ENCODE peak calls at places on chromosomes 6 and 20, in ten cellular contexts. H is pancreas, Z is heart right ventricle, I is prostate gland, Y is hepatocyte, R is esophagus squamous epithelium, C is fibroblast of lung, Q is lower lobe of right lung, S is PC-9, M is ovary. U is an unnamed sample.

GRCh38 chr20:32521780-32522524 is 63.2 kb downstream of the NOL4L start:
- DNase-seq in H (peak), Z (peak), I (peak), Y (peak), R (no peak), C (peak), Q (peak), S (peak), M (peak), U (no peak)

GRCh38 chr6:104251651-104252050 is 608.1 kb downstream of the HACE1 start:
- DNase-seq in H (no peak), Z (no peak), I (no peak), Y (no peak), R (no peak), C (no peak), Q (no peak), S (no peak), M (no peak), U (no peak)

GRCh38 chr6:134196568-134197301 is 121.2 kb downstream of the SGK1 start:
- DNase-seq in H (no peak), Z (no peak), I (no peak), Y (no peak), R (no peak), C (no peak), Q (no peak), S (no peak), M (no peak), U (no peak)

GRCh38 chr20:45339084-45339483 is 9.1 kb downstream of the SDC4 start:
- DNase-seq in H (no peak), Z (no peak), I (no peak), Y (peak), R (no peak), C (no peak), Q (no peak), S (no peak), M (no peak), U (no peak)

GRCh38 chr6:93369586-93370134 is 49.7 kb downstream of the EPHA7 start:
- DNase-seq in H (no peak), Z (no peak), I (no peak), Y (no peak), R (no peak), C (no peak), Q (no peak), S (no peak), M (no peak), U (no peak)

GRCh38 chr6:6315660-6316059 is 4.8 kb downstream of the F13A1 start:
- DNase-seq in H (peak), Z (no peak), I (no peak), Y (peak), R (no peak), C (peak), Q (no peak), S (no peak), M (no peak), U (no peak)

GRCh38 chr20:24773751-24774201 is 175.3 kb upstream of the CST7 start:
- DNase-seq in H (no peak), Z (no peak), I (no peak), Y (peak), R (no peak), C (peak), Q (no peak), S (peak), M (no peak), U (peak)

GRCh38 chr6:79614326-79615285 is 16.5 kb upstream of the SH3BGRL2 start:
- DNase-seq in H (no peak), Z (no peak), I (no peak), Y (no peak), R (no peak), C (no peak), Q (no peak), S (no peak), M (no peak), U (no peak)

GRCh38 chr6:169652896-169653295 is 48.9 kb downstream of the WDR27 start:
- DNase-seq in H (no peak), Z (no peak), I (no peak), Y (no peak), R (no peak), C (no peak), Q (no peak), S (no peak), M (no peak), U (no peak)

GRCh38 chr6:34537922-34538550 is 18.1 kb downstream of the SPDEF start:
- DNase-seq in H (no peak), Z (no peak), I (peak), Y (no peak), R (no peak), C (no peak), Q (no peak), S (no peak), M (no peak), U (no peak)

GRCh38 chr6:26531897-26532296 is 6.3 kb upstream of the HMGN4 start:
- DNase-seq in H (no peak), Z (no peak), I (no peak), Y (no peak), R (no peak), C (no peak), Q (no peak), S (no peak), M (no peak), U (no peak)

GRCh38 chr6:87763901-87764300 is 61.9 kb upstream of the AKIRIN2 start:
- DNase-seq in H (no peak), Z (no peak), I (peak), Y (no peak), R (no peak), C (peak), Q (no peak), S (no peak), M (no peak), U (no peak)

GRCh38 chr6:23446394-23447001 is 679.5 kb upstream of the NRSN1 start:
- DNase-seq in H (no peak), Z (no peak), I (no peak), Y (peak), R (no peak), C (peak), Q (no peak), S (no peak), M (no peak), U (no peak)

GRCh38 chr6:159012201-159012600 is 12.2 kb upstream of the RSPH3 start:
- DNase-seq in H (no peak), Z (no peak), I (no peak), Y (no peak), R (no peak), C (no peak), Q (no peak), S (no peak), M (no peak), U (no peak)

GRCh38 chr6:147586044-147586443 is 77.6 kb downstream of the SAMD5 start:
- DNase-seq in H (no peak), Z (no peak), I (peak), Y (no peak), R (no peak), C (peak), Q (no peak), S (no peak), M (peak), U (no peak)

GRCh38 chr6:56727097-56727845 is 84.6 kb upstream of the DST start:
- DNase-seq in H (no peak), Z (no peak), I (no peak), Y (peak), R (no peak), C (no peak), Q (no peak), S (peak), M (no peak), U (no peak)

GRCh38 chr20:10758446-10758845 is 84.6 kb upstream of the JAG1 start:
- DNase-seq in H (no peak), Z (no peak), I (no peak), Y (no peak), R (no peak), C (no peak), Q (no peak), S (peak), M (no peak), U (no peak)

GRCh38 chr6:26299286-26300042 is 65.5 kb upstream of the BTN3A2 start:
- DNase-seq in H (no peak), Z (no peak), I (no peak), Y (no peak), R (no peak), C (no peak), Q (no peak), S (peak), M (no peak), U (no peak)

GRCh38 chr6:168542301-168542700 is 101.3 kb downstream of the SMOC2 start:
- DNase-seq in H (no peak), Z (no peak), I (no peak), Y (no peak), R (no peak), C (no peak), Q (peak), S (no peak), M (no peak), U (no peak)

GRCh38 chr6:81381382-81381916 is 371.0 kb downstream of the TENT5A start:
- DNase-seq in H (no peak), Z (no peak), I (no peak), Y (no peak), R (no peak), C (no peak), Q (no peak), S (no peak), M (no peak), U (no peak)

GRCh38 chr20:36481380-36482043 is 59.8 kb upstream of the MYL9 start:
- DNase-seq in H (no peak), Z (no peak), I (no peak), Y (no peak), R (no peak), C (no peak), Q (peak), S (no peak), M (no peak), U (no peak)

GRCh38 chr20:62996596-62996982 is 10.2 kb downstream of the BHLHE23 start:
- DNase-seq in H (no peak), Z (peak), I (no peak), Y (no peak), R (no peak), C (no peak), Q (no peak), S (no peak), M (no peak), U (no peak)

GRCh38 chr6:44858998-44859397 is 469.1 kb upstream of the RUNX2 start:
- DNase-seq in H (no peak), Z (no peak), I (no peak), Y (no peak), R (no peak), C (peak), Q (no peak), S (no peak), M (no peak), U (no peak)

GRCh38 chr20:17628101-17628841 is 53.8 kb downstream of the RRBP1 start:
- DNase-seq in H (peak), Z (no peak), I (no peak), Y (no peak), R (no peak), C (no peak), Q (peak), S (no peak), M (peak), U (no peak)

GRCh38 chr6:167788531-167788903 is 38.2 kb upstream of the AFDN start:
- DNase-seq in H (no peak), Z (no peak), I (no peak), Y (no peak), R (no peak), C (no peak), Q (no peak), S (no peak), M (no peak), U (no peak)

GRCh38 chr6:43966374-43966658 is 160.9 kb downstream of the MRPL14 start:
- DNase-seq in H (no peak), Z (no peak), I (no peak), Y (no peak), R (no peak), C (no peak), Q (no peak), S (no peak), M (no peak), U (no peak)

GRCh38 chr6:112571486-112571885 is 224.4 kb downstream of the RFPL4B start:
- DNase-seq in H (no peak), Z (peak), I (peak), Y (peak), R (no peak), C (peak), Q (no peak), S (no peak), M (peak), U (no peak)

GRCh38 chr20:62088258-62089127 is 22.8 kb upstream of the TAF4 start:
- DNase-seq in H (no peak), Z (no peak), I (no peak), Y (peak), R (no peak), C (peak), Q (no peak), S (peak), M (no peak), U (no peak)

GRCh38 chr6:166307981-166308768 is at the start of gene PRR18:
- DNase-seq in H (peak), Z (no peak), I (no peak), Y (peak), R (no peak), C (no peak), Q (no peak), S (no peak), M (no peak), U (no peak)

DNA sequence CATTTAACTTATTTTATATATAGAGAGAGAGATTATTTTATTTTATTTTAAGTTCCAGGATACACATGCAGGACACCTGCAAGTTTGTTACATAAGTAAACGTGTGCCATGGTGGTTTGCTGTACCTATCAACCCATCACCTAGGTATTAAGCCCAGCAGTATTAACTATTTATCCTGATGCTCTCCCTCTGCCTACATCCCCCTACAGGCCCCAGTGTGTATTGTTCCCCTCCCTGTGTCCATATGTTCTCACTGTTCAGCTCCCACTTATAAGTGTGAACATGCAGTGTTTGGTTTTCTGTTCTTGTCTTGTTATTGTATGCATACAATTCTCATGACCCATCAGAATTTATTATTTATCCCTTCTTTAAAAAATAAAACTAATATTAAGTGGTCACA is 34.6 kb downstream of the FKBP1C start:
- DNase-seq in H (no peak), Z (no peak), I (no peak), Y (no peak), R (no peak), C (no peak), Q (no peak), S (no peak), M (no peak), U (no peak)
- TF ChIP-seq CTCF in H (no peak), Z (no peak), I (no peak), Y (peak), R (no peak), C (no peak), Q (no peak), S (peak), M (no peak), U (no peak)

GRCh38 chr20:50034567-50035170 is 51.9 kb downstream of the SNAI1 start:
- DNase-seq in H (no peak), Z (peak), I (no peak), Y (no peak), R (no peak), C (no peak), Q (no peak), S (no peak), M (no peak), U (peak)
- H3K27ac ChIP-seq in H (no peak), Z (peak), I (no peak), Y (peak), R (peak), C (peak), Q (no peak), S (peak), M (no peak), U (peak)

DNA sequence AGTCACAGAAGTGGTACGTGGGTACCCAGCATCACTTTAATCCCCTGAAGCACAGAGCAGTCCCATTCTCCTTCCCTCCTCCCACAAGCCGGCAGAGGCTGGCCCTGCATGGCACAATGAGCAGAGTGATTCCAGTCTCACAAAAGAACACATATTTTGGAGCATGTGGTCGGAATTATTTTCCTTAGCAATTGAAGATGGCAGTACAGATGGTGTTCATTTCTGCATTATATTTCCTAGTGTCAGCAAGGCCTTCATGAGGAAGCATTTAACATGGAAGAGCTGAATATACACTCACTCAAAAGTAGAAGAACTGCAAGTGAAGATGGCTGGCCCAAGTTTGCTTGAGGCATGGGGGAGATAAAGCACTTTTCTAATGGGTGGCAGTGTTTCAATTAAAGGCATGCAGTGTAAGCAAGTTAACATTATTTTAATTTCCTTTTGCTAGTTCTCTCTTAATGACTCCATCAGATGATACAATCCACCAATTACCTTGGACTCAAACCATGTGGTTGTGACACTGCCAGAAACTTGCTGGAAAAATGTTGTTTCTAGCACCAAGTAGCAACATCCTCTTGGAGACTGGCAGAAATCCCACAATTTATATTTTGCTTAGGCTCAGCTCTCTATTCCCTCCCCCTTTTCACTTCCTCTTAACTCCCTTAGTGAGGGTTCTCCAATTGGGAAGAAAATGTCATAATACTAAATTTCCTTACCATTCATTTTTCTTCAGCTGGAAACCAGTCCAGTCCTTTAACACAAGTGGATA is 74.4 kb downstream of the ARHGAP18 start:
- DNase-seq in H (no peak), Z (no peak), I (no peak), Y (no peak), R (no peak), C (peak), Q (no peak), S (no peak), M (no peak), U (no peak)
- TF ChIP-seq CTCF in H (no peak), Z (no peak), I (no peak), Y (no peak), R (no peak), C (no peak), Q (no peak), S (no peak), M (no peak), U (no peak)

DNA sequence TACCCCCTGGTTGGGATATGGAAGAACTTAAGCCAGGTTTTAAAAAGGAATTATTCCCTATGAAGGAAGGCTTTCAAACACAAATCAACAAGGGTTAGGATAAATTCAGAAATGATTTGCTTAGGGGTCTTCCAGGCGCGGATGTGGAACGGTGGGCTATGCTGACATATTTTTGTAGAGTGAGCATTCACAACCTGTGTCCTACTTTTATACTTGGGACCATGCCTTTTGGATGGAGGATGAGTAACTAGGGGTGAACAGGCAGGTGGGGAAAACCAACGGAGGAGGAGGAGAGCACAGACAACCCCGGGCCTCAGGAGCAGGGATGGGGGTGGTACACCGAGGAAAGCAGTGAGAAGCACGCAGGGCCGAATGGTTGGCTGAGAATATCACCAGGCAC is 5.9 kb downstream of the MYLK4 start:
- DNase-seq in H (no peak), Z (no peak), I (no peak), Y (no peak), R (no peak), C (no peak), Q (no peak), S (no peak), M (no peak), U (no peak)
- H3K27ac ChIP-seq in H (peak), Z (peak), I (no peak), Y (no peak), R (no peak), C (no peak), Q (no peak), S (no peak), M (no peak), U (no peak)

GRCh38 chr6:29617782-29618557 is 15.0 kb downstream of the GABBR1 start:
- DNase-seq in H (no peak), Z (no peak), I (no peak), Y (no peak), R (no peak), C (no peak), Q (no peak), S (no peak), M (no peak), U (no peak)
- TF ChIP-seq CTCF in H (no peak), Z (no peak), I (no peak), Y (no peak), R (no peak), C (no peak), Q (no peak), S (no peak), M (no peak), U (no peak)

GRCh38 chr6:107819976-107820551 is 4.0 kb downstream of the SCML4 start:
- DNase-seq in H (no peak), Z (no peak), I (peak), Y (peak), R (no peak), C (no peak), Q (no peak), S (no peak), M (no peak), U (peak)

GRCh38 chr6:107820571-107821261 is 3.4 kb downstream of the SCML4 start:
- DNase-seq in H (no peak), Z (no peak), I (no peak), Y (peak), R (no peak), C (peak), Q (no peak), S (no peak), M (no peak), U (peak)

GRCh38 chr6:107823047-107823557 is 1.0 kb downstream of the SCML4 start:
- DNase-seq in H (no peak), Z (no peak), I (no peak), Y (no peak), R (no peak), C (no peak), Q (no peak), S (no peak), M (no peak), U (no peak)

GRCh38 chr6:107821591-107821990 is 2.5 kb downstream of the SCML4 start:
- DNase-seq in H (no peak), Z (no peak), I (no peak), Y (no peak), R (no peak), C (no peak), Q (no peak), S (no peak), M (no peak), U (peak)

DNA sequence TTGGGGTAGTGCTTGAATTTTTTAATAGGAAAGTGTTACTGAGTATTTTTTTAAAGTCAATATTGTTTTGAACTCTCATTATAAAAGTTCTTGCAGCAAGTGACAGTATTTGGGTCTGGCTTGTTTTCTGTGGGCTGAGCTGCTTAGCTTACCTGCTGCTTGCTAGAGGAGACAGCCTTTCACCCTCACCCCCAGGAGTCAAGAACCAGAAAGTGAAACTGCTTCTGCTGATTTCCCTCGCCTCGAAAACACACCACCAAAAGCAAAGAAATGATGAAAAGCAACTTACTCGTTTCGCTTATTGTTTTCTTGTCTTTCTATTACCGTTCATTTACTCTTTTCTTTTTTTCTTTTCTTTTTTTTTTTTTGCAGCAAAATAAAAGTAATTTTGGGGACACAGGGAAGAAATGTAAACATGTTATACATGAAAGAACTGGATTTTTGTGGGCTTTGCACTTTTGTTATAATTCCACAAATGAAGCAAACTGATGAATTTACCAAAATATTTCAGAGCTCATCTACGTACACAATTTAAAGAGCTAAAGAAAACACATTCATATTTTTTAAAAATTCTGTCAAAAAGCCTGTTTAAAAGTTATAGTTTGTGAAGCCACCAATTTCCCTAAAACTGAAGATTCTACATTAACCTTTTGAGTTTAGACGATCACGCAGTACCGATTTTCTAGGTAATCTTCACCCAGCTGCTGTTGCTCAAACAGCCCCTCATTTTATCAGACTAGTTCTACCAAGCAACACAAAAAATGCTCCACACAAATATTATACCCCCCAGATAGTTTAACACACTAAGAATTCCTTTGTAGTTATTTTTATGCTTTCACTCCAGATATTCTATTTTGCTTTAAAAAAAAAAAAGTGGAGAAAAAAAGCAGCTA is 1.7 kb downstream of the SCML4 start:
- DNase-seq in H (no peak), Z (no peak), I (no peak), Y (no peak), R (no peak), C (no peak), Q (no peak), S (no peak), M (no peak), U (peak)
- H3K27ac ChIP-seq in H (peak), Z (no peak), I (no peak), Y (no peak), R (peak), C (no peak), Q (peak), S (no peak), M (no peak), U (no peak)